ENCODE peak calls at places on chromosomes 7 and 10, in four cellular contexts. B, R, W and G are unnamed samples.

GRCh38 chr10:4767033-4767814 is 58.8 kb upstream of the AKR1E2 start:
- DNase-seq in B (peak; percentile 56), R (no peak), W (peak; percentile 13), G (peak; percentile 30)

GRCh38 chr7:40372031-40372430 is 237.2 kb downstream of the SUGCT start:
- DNase-seq in B (peak; percentile 12), R (no peak), W (no peak), G (no peak)

GRCh38 chr7:98287486-98287959 is 6.0 kb downstream of the BRI3 start:
- DNase-seq in B (no peak), R (no peak), W (no peak), G (peak; percentile 62)

GRCh38 chr7:47573758-47574472 is 8.0 kb downstream of the TNS3 start:
- DNase-seq in B (peak; percentile 87), R (no peak), W (no peak), G (peak; percentile 29)

GRCh38 chr10:128095753-128096469 is 30.3 kb downstream of the MKI67 start:
- DNase-seq in B (no peak), R (no peak), W (no peak), G (no peak)

GRCh38 chr10:96586419-96587254 is at the start of gene TM9SF3:
- DNase-seq in B (peak; percentile 90), R (peak; percentile 72), W (peak; percentile 76), G (peak; percentile 88)

GRCh38 chr10:28250782-28251181 is 52.1 kb downstream of the MPP7 start:
- DNase-seq in B (no peak), R (no peak), W (no peak), G (no peak)

GRCh38 chr7:17593854-17594419 is 295.5 kb downstream of the AHR start:
- DNase-seq in B (no peak), R (no peak), W (no peak), G (no peak)

GRCh38 chr10:6203331-6204062 is 765 bp downstream of the PFKFB3 start:
- DNase-seq in B (peak; percentile 50), R (no peak), W (peak; percentile 55), G (peak; percentile 84)

GRCh38 chr10:8295311-8295710 is 240.8 kb downstream of the GATA3 start:
- DNase-seq in B (no peak), R (no peak), W (no peak), G (no peak)

GRCh38 chr7:50538478-50538877 is 26.7 kb downstream of the DDC start:
- DNase-seq in B (no peak), R (no peak), W (no peak), G (no peak)

GRCh38 chr10:124949543-124949942 is 7.6 kb downstream of the ZRANB1 start:
- DNase-seq in B (no peak), R (no peak), W (no peak), G (no peak)

DNA sequence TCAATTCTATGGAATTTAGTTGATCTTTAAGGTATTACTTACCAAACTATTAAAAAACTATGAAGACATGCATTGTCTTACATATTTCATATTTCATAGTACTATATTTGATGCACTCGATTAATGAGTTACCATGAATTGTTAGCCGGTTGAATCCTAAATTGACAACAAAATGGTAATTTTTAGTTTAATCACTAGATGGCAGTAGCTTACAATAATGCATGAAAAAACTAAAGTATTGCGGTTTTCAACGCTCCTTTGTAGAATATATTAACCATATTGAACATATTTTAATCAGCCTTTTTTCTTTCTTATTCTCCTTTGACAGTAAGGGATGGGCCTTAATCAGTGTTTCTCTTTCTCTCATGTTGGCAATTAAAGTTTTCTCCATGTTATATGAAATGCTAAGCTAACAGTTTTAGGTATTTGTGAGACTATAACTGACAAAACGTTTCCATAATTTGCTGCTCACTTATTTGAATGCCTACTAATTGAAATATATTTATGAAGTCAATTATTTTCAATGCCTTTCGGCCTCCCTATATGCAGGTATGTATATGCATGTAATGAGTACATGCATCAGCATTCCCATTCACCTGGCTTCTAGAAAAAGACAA is 48.5 kb upstream of the ARL4A start:
- DNase-seq in B (no peak), R (no peak), W (peak; percentile 22), G (no peak)
- TF ChIP-seq CTCF in B (peak; percentile 34), R (peak; percentile 52), W (peak; percentile 77), G (peak; percentile 74)

DNA sequence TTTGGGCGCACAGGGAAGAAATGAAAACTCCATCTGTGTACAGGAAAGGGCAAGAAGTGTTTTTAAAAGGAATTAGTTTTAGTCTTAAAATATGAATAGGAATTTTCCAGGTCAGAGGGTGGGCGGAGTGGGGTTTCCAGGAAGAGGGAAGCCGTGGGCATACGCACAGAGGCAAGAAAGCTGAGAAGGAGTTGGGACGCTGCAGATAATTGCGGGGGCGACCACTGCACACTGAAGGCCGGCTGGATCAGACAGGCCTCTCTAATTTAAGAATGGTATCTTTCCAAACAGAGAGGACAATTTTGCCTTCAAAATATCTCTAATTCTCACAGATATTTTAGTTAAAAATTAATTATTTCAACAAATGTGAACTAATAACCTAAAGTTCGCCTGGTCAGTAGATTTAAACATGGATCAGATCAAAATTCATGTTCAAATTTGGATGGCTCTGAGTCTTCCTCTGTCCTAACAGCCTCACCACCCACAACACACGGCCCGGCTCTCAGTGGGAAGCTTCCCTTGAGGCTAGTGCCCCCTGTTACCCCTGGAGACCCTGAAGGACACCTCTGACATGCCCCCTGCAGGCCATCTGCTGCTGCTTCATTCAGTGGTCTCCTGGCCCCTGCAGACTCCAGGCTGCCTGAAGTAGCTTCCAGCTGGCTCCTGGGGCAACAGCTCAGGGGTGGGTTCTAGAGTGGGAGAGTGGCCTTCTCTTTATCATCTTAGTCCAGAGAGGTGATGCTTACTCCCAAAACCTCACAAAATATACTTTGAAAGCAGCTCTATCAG is 189.3 kb upstream of the INHBA start:
- DNase-seq in B (no peak), R (no peak), W (no peak), G (no peak)
- TF ChIP-seq CTCF in B (peak; percentile 3), R (no peak), W (no peak), G (no peak)

DNA sequence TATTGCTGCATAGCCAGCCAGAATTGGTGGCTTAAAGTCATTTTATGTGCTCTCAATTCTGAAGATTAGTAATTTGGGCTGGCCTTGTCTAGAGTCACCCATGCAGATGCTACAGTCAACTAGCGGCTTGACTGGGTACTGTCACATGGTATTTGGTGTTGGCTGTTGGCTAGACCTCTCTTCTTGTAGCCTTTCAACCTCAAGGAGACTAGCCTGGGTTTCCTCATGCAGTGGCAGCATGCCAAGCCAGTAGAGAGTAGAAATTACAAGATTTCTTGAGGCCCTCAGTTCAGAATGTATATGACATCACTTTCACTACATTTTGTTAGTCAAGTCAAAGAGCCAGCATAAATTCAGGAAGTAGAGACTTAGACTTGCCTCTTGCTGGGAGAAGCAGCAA is 3.7 kb upstream of the ZNF800 start:
- DNase-seq in B (no peak), R (no peak), W (peak; percentile 9), G (no peak)
- TF ChIP-seq CTCF in B (no peak), R (no peak), W (no peak), G (no peak)

GRCh38 chr7:24492576-24492975 is 80.7 kb upstream of the PALS2 start:
- DNase-seq in B (no peak), R (no peak), W (no peak), G (no peak)

GRCh38 chr7:24500599-24501451 is 72.4 kb upstream of the PALS2 start:
- DNase-seq in B (no peak), R (no peak), W (no peak), G (no peak)

GRCh38 chr7:24494832-24495231 is 78.4 kb upstream of the PALS2 start:
- DNase-seq in B (no peak), R (no peak), W (no peak), G (no peak)

GRCh38 chr7:24498439-24498838 is 74.8 kb upstream of the PALS2 start:
- DNase-seq in B (no peak), R (no peak), W (no peak), G (no peak)

GRCh38 chr7:24496031-24496430 is 77.2 kb upstream of the PALS2 start:
- DNase-seq in B (no peak), R (no peak), W (no peak), G (no peak)
- TF ChIP-seq CTCF in B (no peak), R (no peak), W (no peak), G (no peak)

DNA sequence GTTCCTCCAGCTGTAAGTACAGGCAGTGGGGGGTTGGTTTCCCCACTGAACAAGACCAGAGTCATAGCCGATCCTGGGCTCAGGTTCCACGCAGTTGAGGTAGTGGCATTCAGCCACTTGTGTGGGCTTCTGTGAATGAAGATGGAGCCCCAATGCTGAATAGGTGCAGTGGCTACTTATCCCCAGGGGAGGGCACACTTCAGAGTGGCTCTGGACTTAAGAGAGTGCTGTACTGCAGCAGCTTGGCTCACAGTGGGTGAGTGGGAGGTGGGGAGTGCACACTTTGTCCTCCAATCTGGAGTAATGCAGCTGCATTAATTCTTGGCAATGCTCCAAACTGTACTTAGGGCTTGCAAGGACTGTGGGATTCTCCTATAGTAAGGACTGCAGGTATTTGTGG is 81.9 kb downstream of the BUB3 start:
- DNase-seq in B (no peak), R (no peak), W (no peak), G (no peak)
- TF ChIP-seq CTCF in B (no peak), R (no peak), W (no peak), G (no peak)

GRCh38 chr10:16520900-16521299 is 779 bp downstream of the C1QL3 start:
- DNase-seq in B (no peak), R (no peak), W (no peak), G (peak; percentile 26)
- TF ChIP-seq CTCF in B (peak; percentile 42), R (no peak), W (no peak), G (peak; percentile 14)

GRCh38 chr7:84100866-84101265 is 93.7 kb downstream of the SEMA3A start:
- DNase-seq in B (peak; percentile 16), R (no peak), W (peak; percentile 53), G (no peak)
- TF ChIP-seq CTCF in B (no peak), R (no peak), W (no peak), G (no peak)